ENCODE peak calls at places on chromosomes 13 and 19, in four cellular contexts. L is HepG2, D is H1, C is GM12878. T is an unnamed sample.
A peak's percentile ranks its signal among the peaks of the same experiment; 100 is the strongest.

GRCh38 chr19:58089846-58090245 is 8.2 kb downstream of the ZSCAN18 start:
- DNase-seq in D (no peak), L (no peak), C (no peak), T (no peak)

GRCh38 chr13:33174980-33175379 is 110.6 kb downstream of the STARD13 start:
- DNase-seq in L (no peak), C (no peak), D (no peak), T (no peak)

GRCh38 chr19:51272183-51272817 is 21.4 kb downstream of the SIGLECL1 start:
- DNase-seq in D (no peak), L (no peak), C (no peak), T (no peak)

GRCh38 chr13:74132768-74133656 is 1.2 kb downstream of the KLF12 start:
- DNase-seq in D (no peak), C (no peak), L (no peak), T (peak; percentile 48)

GRCh38 chr13:97125051-97125809 is 96.9 kb upstream of the MBNL2 start:
- DNase-seq in D (no peak), L (peak; percentile 17), C (peak; percentile 63), T (peak; percentile 50)

GRCh38 chr13:32025730-32026129 is 5.8 kb upstream of the FRY start:
- DNase-seq in D (peak; percentile 43), C (no peak), L (no peak), T (no peak)

GRCh38 chr19:6678690-6679109 is 8.7 kb upstream of the TNFSF14 start:
- DNase-seq in C (no peak), L (no peak), D (no peak), T (no peak)

GRCh38 chr13:110702591-110703526 is 3.1 kb downstream of the CARS2 start:
- DNase-seq in L (no peak), D (no peak), C (no peak), T (peak; percentile 35)

GRCh38 chr13:41196620-41197019 is 2.3 kb upstream of the KBTBD7 start:
- DNase-seq in D (no peak), C (no peak), L (peak; percentile 16), T (no peak)

GRCh38 chr13:41467546-41467945 is 10.2 kb downstream of the RGCC start:
- DNase-seq in C (no peak), D (no peak), L (no peak), T (no peak)

GRCh38 chr19:6271721-6272410 is 7.9 kb downstream of the MLLT1 start:
- DNase-seq in D (no peak), C (no peak), L (no peak), T (peak; percentile 87)

GRCh38 chr19:58558066-58558622 is at the start of gene UBE2M:
- DNase-seq in D (no peak), C (no peak), L (no peak), T (no peak)

GRCh38 chr13:49062297-49062896 is 86.7 kb downstream of the FNDC3A start:
- DNase-seq in C (no peak), L (no peak), D (no peak), T (no peak)

GRCh38 chr13:24725379-24725778 is 38.6 kb upstream of the RNF17 start:
- DNase-seq in D (no peak), L (no peak), C (no peak), T (no peak)

GRCh38 chr13:94968040-94968756 is 255.9 kb upstream of the SOX21 start:
- DNase-seq in C (no peak), L (no peak), D (no peak), T (peak; percentile 66)

GRCh38 chr13:50357136-50357535 is 341.9 kb downstream of the KCNRG start:
- DNase-seq in C (no peak), L (no peak), D (no peak), T (no peak)

GRCh38 chr13:48975101-48975925 is at the start of gene FNDC3A:
- DNase-seq in D (no peak), C (no peak), L (peak; percentile 47), T (peak; percentile 94)

GRCh38 chr19:58154679-58155648 is 4.4 kb upstream of the ZNF329 start:
- DNase-seq in D (peak; percentile 82), L (peak; percentile 88), C (peak; percentile 25), T (peak; percentile 97)

GRCh38 chr19:29805026-29805925 is 6.5 kb upstream of the CCNE1 start:
- DNase-seq in C (no peak), D (no peak), L (peak; percentile 77), T (no peak)

GRCh38 chr13:108200781-108201398 is 14.4 kb downstream of the LIG4 start:
- DNase-seq in L (no peak), D (no peak), C (no peak), T (no peak)

GRCh38 chr19:45191324-45191845 is 12.8 kb downstream of the BLOC1S3 start:
- DNase-seq in L (no peak), C (no peak), D (no peak), T (no peak)

GRCh38 chr19:38155453-38155852 is 68.6 kb downstream of the DPF1 start:
- DNase-seq in D (no peak), C (no peak), L (no peak), T (no peak)

GRCh38 chr13:45063261-45063870 is 56.9 kb upstream of the GTF2F2 start:
- DNase-seq in C (no peak), D (no peak), L (no peak), T (no peak)

GRCh38 chr19:12611361-12611699 is 610 bp downstream of the ZNF791 start:
- DNase-seq in D (no peak), C (no peak), L (peak; percentile 70), T (peak; percentile 81)

GRCh38 chr13:33186851-33187250 is 98.7 kb downstream of the STARD13 start:
- DNase-seq in C (no peak), L (no peak), D (no peak), T (no peak)

GRCh38 chr19:16326401-16327130 is 1.9 kb downstream of the KLF2 start:
- DNase-seq in C (no peak), L (no peak), D (no peak), T (no peak)

GRCh38 chr13:76570485-76570884 is 315.7 kb downstream of the KCTD12 start:
- DNase-seq in D (no peak), L (no peak), C (no peak), T (no peak)

GRCh38 chr13:98348476-98348875 is 171.4 kb upstream of the RNF113B start:
- DNase-seq in L (no peak), C (no peak), D (no peak), T (no peak)

GRCh38 chr19:33241530-33242101 is 16.0 kb upstream of the SLC7A10 start:
- DNase-seq in C (no peak), D (no peak), L (no peak), T (peak; percentile 72)

GRCh38 chr19:18660939-18661338 is 22.5 kb upstream of the CRTC1 start:
- DNase-seq in L (no peak), D (no peak), C (no peak), T (no peak)

GRCh38 chr19:18659281-18660050 is 22.6 kb downstream of the KLHL26 start:
- DNase-seq in C (no peak), D (no peak), L (no peak), T (peak; percentile 74)

GRCh38 chr19:18658366-18658855 is 21.6 kb downstream of the KLHL26 start:
- DNase-seq in C (no peak), L (no peak), D (no peak), T (no peak)

GRCh38 chr19:18661346-18661745 is 22.1 kb upstream of the CRTC1 start:
- DNase-seq in L (no peak), D (no peak), C (no peak), T (no peak)

GRCh38 chr19:18660051-18660910 is 23.2 kb upstream of the CRTC1 start:
- DNase-seq in D (no peak), C (no peak), L (no peak), T (no peak)
- TF ChIP-seq MAX in D (no peak), C (no peak), L (no peak), T (no peak)

GRCh38 chr13:23460309-23460708 is 26.8 kb upstream of the SACS start:
- DNase-seq in C (peak; percentile 71), D (no peak), L (no peak), T (no peak)
- TF ChIP-seq TCF12 in C (no peak), D (no peak), L (no peak), T (no peak)

DNA sequence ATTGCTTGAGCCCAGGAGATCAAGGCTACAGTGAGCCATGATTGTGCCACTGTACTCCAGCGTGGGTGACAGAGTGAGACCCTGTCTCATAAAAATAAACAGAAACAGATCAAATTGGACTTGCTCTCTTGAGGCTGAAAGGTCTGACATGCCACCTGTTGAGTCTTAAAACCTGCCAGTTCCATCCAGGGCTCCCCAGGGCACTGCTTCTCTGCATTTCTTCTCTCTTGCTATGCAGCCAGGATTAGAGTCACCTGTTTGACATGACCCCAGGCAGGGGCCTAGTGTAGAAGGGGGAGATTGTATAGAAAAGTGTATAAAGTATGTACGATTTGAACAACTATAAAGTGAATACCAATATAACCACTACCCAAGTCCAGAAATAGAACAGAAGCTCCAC is 45.4 kb downstream of the ARHGAP35 start:
- DNase-seq in D (no peak), C (no peak), L (no peak), T (no peak)
- H3K4me1 ChIP-seq in D (peaks cover 10% of the 10 kb centered on the region), C (no peaks in the 10 kb centered on the region), L (peaks cover 49% of the 10 kb centered on the region), T (peaks cover 40% of the 10 kb centered on the region)

DNA sequence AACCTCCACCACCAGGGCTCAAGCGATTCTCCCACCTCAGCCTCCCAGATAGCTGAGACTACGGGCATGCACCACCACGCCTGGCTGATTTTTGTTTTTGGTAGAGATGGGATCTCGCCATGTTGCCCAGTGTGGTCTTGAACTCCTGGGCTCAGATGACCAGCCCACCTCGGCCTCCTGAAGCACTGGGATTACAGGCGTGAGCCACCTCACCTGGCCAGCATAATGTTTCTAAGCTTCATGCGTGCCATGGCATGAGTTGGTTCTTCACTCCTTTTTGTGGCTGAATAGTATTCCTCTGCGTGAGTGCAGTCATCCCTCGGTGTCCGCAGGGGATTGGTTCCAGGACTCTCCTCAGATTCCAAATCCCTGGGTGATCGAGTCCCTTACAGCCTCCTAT is 4.2 kb upstream of the ZNF579 start:
- DNase-seq in C (no peak), D (no peak), L (no peak), T (no peak)
- TF ChIP-seq MAX in C (no peak), D (no peak), L (no peak), T (no peak)

GRCh38 chr19:49984491-49984890 is 23.5 kb upstream of the SIGLEC11 start:
- DNase-seq in C (no peak), L (no peak), D (no peak), T (no peak)

GRCh38 chr19:49985926-49986325 is 25.0 kb upstream of the SIGLEC11 start:
- DNase-seq in D (no peak), L (no peak), C (no peak), T (no peak)

GRCh38 chr19:49988007-49988406 is 27.0 kb upstream of the SIGLEC11 start:
- DNase-seq in D (no peak), L (no peak), C (no peak), T (no peak)

GRCh38 chr19:49987159-49987698 is 26.3 kb upstream of the SIGLEC11 start:
- DNase-seq in C (peak; percentile 54), L (peak; percentile 87), D (peak; percentile 90), T (no peak)

GRCh38 chr19:49986354-49986753 is 25.4 kb upstream of the SIGLEC11 start:
- DNase-seq in C (no peak), L (no peak), D (no peak), T (no peak)
- TF ChIP-seq TCF12 in C (no peak), L (no peak), D (no peak), T (no peak)

GRCh38 chr19:1399745-1400144 is 1.6 kb downstream of the GAMT start:
- DNase-seq in C (no peak), D (no peak), L (no peak), T (no peak)
- H3K4me1 ChIP-seq in C (peaks cover 4% of the 10 kb centered on the region), D (peaks cover 10% of the 10 kb centered on the region), L (peaks cover 53% of the 10 kb centered on the region), T (no peaks in the 10 kb centered on the region)

T was measured in SK-N-SH.